ENCODE peak calls at places on chromosomes 5 and 9, in six cellular contexts. O is suprapubic skin, T is transverse colon, Z is esophagus squamous epithelium, K is stomach, Y is heart left ventricle. P is an unnamed sample.

GRCh38 chr5:884345-885126 is 8.1 kb downstream of the BRD9 start:
- DNase-seq in O (no peak), T (no peak), Z (no peak), K (no peak), Y (no peak), P (no peak)

GRCh38 chr5:172395483-172395882 is 58.8 kb downstream of the SH3PXD2B start:
- DNase-seq in O (no peak), T (no peak), Z (no peak), K (no peak), Y (no peak), P (no peak)

GRCh38 chr5:148984333-148984732 is 78.5 kb downstream of the SH3TC2 start:
- DNase-seq in O (no peak), T (no peak), Z (no peak), K (no peak), Y (no peak), P (no peak)

GRCh38 chr9:1050125-1050895 is at the start of gene DMRT2:
- DNase-seq in O (peak; percentile 96), T (peak; percentile 93), Z (no peak), K (peak; percentile 78), Y (peak; percentile 85), P (peak; percentile 92)

GRCh38 chr5:67353500-67353931 is 156.9 kb upstream of the CD180 start:
- DNase-seq in O (no peak), T (peak; percentile 21), Z (no peak), K (no peak), Y (no peak), P (no peak)

GRCh38 chr9:93894691-93895079 is 60.5 kb downstream of the BARX1 start:
- DNase-seq in O (peak; percentile 53), T (peak; percentile 6), Z (no peak), K (peak; percentile 21), Y (no peak), P (no peak)

GRCh38 chr5:115243412-115243811 is 19.3 kb downstream of the PGGT1B start:
- DNase-seq in O (no peak), T (no peak), Z (no peak), K (no peak), Y (no peak), P (no peak)

GRCh38 chr5:60262576-60263295 is 369.2 kb upstream of the PDE4D start:
- DNase-seq in O (no peak), T (no peak), Z (no peak), K (no peak), Y (no peak), P (no peak)

GRCh38 chr5:147417133-147417813 is 92.6 kb downstream of the DPYSL3 start:
- DNase-seq in O (no peak), T (peak; percentile 81), Z (no peak), K (peak; percentile 72), Y (no peak), P (peak; percentile 47)

GRCh38 chr9:114662081-114662989 is 4.7 kb upstream of the TEX53 start:
- DNase-seq in O (no peak), T (peak; percentile 54), Z (no peak), K (peak; percentile 46), Y (peak; percentile 26), P (peak; percentile 41)

GRCh38 chr9:6758418-6759113 is 793 bp downstream of the KDM4C start:
- DNase-seq in O (peak; percentile 81), T (peak; percentile 76), Z (no peak), K (peak; percentile 66), Y (peak; percentile 44), P (peak; percentile 42)
- H3K4me3 ChIP-seq in O (peak overlapping the region; percentile 87), T (peak overlapping the region; percentile 94), Z (peak overlapping the region; percentile 87), K (peak overlapping the region; percentile 91), Y (peak overlapping the region; percentile 74), P (peak overlapping the region; percentile 86)

GRCh38 chr5:6634788-6635430 is 1.7 kb downstream of the SRD5A1 start:
- DNase-seq in O (no peak), T (no peak), Z (no peak), K (no peak), Y (no peak), P (no peak)
- H3K27ac ChIP-seq in O (peak overlapping the region; percentile 92), T (no peak overlapping the region), Z (peak overlapping the region; percentile 93), K (no peak overlapping the region), Y (no peak overlapping the region), P (no peak overlapping the region)

GRCh38 chr9:135714242-135715055 is 12.5 kb downstream of the KCNT1 start:
- DNase-seq in O (no peak), T (no peak), Z (no peak), K (no peak), Y (no peak), P (no peak)
- TF ChIP-seq POLR2A in O (no peak), T (no peak), Z (no peak), K (no peak), Y (no peak), P (no peak)

DNA sequence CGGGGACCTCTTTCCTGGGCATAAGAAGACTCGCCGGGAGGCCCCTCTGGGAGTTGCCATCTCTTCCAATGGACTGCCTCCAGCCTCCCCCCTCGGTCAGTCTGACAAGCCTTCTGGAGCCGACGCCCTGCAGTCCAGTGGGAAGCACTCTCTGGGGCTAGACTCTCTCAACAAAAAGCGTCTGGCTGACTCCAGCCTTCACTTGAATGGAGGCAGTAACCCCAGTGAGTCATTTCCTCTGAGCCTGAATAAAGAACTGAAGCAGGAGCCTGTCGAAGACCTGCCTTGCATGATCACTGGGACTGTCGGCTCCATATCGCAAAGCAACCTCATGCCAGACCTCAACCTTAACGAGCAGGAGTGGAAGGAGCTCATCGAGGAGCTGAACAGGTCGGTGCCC is 28.4 kb upstream of the LTC4S start:
- DNase-seq in O (no peak), T (no peak), Z (no peak), K (no peak), Y (peak; percentile 52), P (no peak)
- H3K4me3 ChIP-seq in O (no peak overlapping the region), T (no peak overlapping the region), Z (no peak overlapping the region), K (no peak overlapping the region), Y (no peak overlapping the region), P (no peak overlapping the region)

DNA sequence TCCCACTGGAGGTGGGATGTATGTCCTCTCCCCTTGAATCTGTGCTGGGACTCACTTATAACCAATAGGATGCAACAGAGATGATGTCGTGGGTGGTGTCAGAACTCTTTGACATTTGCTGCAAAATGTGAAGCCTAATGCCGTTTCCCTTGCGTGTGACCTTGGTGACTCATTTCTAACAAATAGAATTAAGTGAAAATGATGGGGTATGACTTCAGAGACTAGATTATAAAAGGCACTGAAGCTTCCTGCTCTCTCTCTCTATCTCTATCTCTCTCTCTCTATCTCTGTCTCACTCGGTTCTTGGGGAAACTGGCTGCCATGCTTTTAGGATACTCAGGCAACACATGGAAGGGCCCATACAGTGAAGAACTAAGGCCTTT is 126.2 kb upstream of the STC2 start:
- DNase-seq in O (no peak), T (no peak), Z (no peak), K (no peak), Y (no peak), P (no peak)
- H3K27ac ChIP-seq in O (peak overlapping the region; percentile 49), T (peak overlapping the region; percentile 31), Z (peak overlapping the region; percentile 73), K (no peak overlapping the region), Y (peak overlapping the region; percentile 61), P (peak overlapping the region; percentile 24)

P was measured in tibial nerve.